ENCODE peak calls at places on chromosomes 7 and 10, in seven cellular contexts. M is naive thymus-derived CD4-positive, alpha-beta T cell; J is GM23248; T is body of pancreas; U is aorta; N is IMR-90; W is adrenal gland. A is an unnamed sample.

GRCh38 chr10:7471720-7472367 is 61.0 kb upstream of the SFMBT2 start:
- DNase-seq in M (no peak), J (no peak), T (no peak), U (no peak), N (no peak), W (no peak), A (no peak)

GRCh38 chr10:20616918-20617801 is 280.0 kb downstream of the NEBL start:
- DNase-seq in M (peak; percentile 12), J (no peak), T (no peak), U (no peak), N (no peak), W (no peak), A (no peak)

GRCh38 chr10:126041804-126042231 is 145.5 kb downstream of the FANK1 start:
- DNase-seq in M (peak; percentile 53), J (peak; percentile 59), T (peak; percentile 84), U (peak; percentile 96), N (peak; percentile 43), W (peak; percentile 90), A (peak; percentile 86)

GRCh38 chr7:37694208-37695080 is 10.9 kb downstream of the GPR141 start:
- DNase-seq in M (no peak), J (no peak), T (no peak), U (peak; percentile 52), N (no peak), W (no peak), A (no peak)

GRCh38 chr7:120564145-120564544 is 291.2 kb downstream of the KCND2 start:
- DNase-seq in M (no peak), J (no peak), T (no peak), U (no peak), N (no peak), W (no peak), A (no peak)

GRCh38 chr10:28393956-28394568 is 91.2 kb upstream of the MPP7 start:
- DNase-seq in M (peak; percentile 62), J (peak; percentile 68), T (peak; percentile 70), U (peak; percentile 69), N (peak; percentile 57), W (peak; percentile 72), A (peak; percentile 62)

GRCh38 chr10:114507449-114507848 is 103.1 kb upstream of the AFAP1L2 start:
- DNase-seq in M (no peak), J (no peak), T (peak; percentile 91), U (no peak), N (no peak), W (peak; percentile 46), A (peak; percentile 86)

GRCh38 chr10:111037868-111038267 is 39.0 kb upstream of the ADRA2A start:
- DNase-seq in M (no peak), J (peak; percentile 4), T (no peak), U (no peak), N (no peak), W (no peak), A (no peak)

GRCh38 chr7:105648561-105649401 is 67.5 kb upstream of the EFCAB10 start:
- DNase-seq in M (no peak), J (peak; percentile 35), T (peak; percentile 30), U (no peak), N (no peak), W (no peak), A (no peak)

GRCh38 chr7:108282427-108282996 is 152.4 kb upstream of the LAMB4 start:
- DNase-seq in M (no peak), J (no peak), T (no peak), U (no peak), N (no peak), W (no peak), A (no peak)

GRCh38 chr7:38306914-38307313 is 33.5 kb upstream of the TARP start:
- DNase-seq in M (peak; percentile 46), J (no peak), T (no peak), U (no peak), N (no peak), W (no peak), A (no peak)

GRCh38 chr7:155399577-155399976 is 58.4 kb upstream of the EN2 start:
- DNase-seq in M (no peak), J (no peak), T (no peak), U (no peak), N (no peak), W (no peak), A (no peak)

GRCh38 chr10:21049482-21049881 is 152.4 kb upstream of the NEBL start:
- DNase-seq in M (no peak), J (no peak), T (no peak), U (no peak), N (no peak), W (no peak), A (no peak)

GRCh38 chr10:117860823-117861222 is 185.9 kb downstream of the RAB11FIP2 start:
- DNase-seq in M (no peak), J (peak; percentile 47), T (no peak), U (no peak), N (peak; percentile 1), W (no peak), A (no peak)

GRCh38 chr10:62424026-62424425 is 49.9 kb downstream of the ZNF365 start:
- DNase-seq in M (no peak), J (no peak), T (no peak), U (no peak), N (no peak), W (no peak), A (no peak)

GRCh38 chr10:62422068-62422590 is 48.0 kb downstream of the ZNF365 start:
- DNase-seq in M (no peak), J (peak; percentile 93), T (no peak), U (no peak), N (peak; percentile 90), W (no peak), A (no peak)

GRCh38 chr10:62426086-62426485 is 51.9 kb downstream of the ZNF365 start:
- DNase-seq in M (no peak), J (peak; percentile 62), T (no peak), U (no peak), N (peak; percentile 60), W (no peak), A (no peak)

GRCh38 chr10:62430881-62431280 is 56.7 kb downstream of the ZNF365 start:
- DNase-seq in M (no peak), J (no peak), T (no peak), U (no peak), N (no peak), W (no peak), A (no peak)

DNA sequence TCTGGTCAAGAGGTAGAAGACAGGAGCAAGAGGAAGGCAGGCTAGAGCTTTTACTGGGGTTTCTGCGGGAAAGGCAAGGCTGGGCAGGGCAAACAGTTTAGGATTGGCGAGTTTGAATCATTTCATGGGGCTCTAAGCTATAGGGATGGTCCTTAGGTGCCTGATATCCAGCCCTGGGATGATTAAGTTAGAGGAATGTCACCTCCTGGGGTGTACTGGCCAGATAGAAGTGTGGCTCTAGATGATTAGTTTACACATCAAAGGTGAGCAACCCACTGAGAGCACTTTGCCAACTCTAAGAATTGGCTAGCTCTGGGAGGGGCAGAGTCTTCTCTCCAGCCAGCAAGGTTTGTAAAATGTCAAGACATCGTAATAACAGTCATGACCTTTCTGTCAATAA is 52.4 kb downstream of the ZNF365 start:
- DNase-seq in M (no peak), J (no peak), T (no peak), U (no peak), N (no peak), W (no peak), A (no peak)
- H3K4me1 ChIP-seq in M (no peaks in the 10 kb centered on the region), J (peaks cover 21% of the 10 kb centered on the region), T (no peaks in the 10 kb centered on the region), U (no peaks in the 10 kb centered on the region), N (no peaks in the 10 kb centered on the region), W (no peaks in the 10 kb centered on the region), A (peaks cover 2% of the 10 kb centered on the region)

GRCh38 chr7:140206963-140207362 is 30.2 kb upstream of the KDM7A start:
- DNase-seq in M (no peak), J (no peak), T (no peak), U (no peak), N (no peak), W (no peak), A (no peak)
- H3K4me1 ChIP-seq in M (peaks cover 27% of the 10 kb centered on the region), J (no peaks in the 10 kb centered on the region), T (no peaks in the 10 kb centered on the region), U (no peaks in the 10 kb centered on the region), N (no peaks in the 10 kb centered on the region), W (no peaks in the 10 kb centered on the region), A (no peaks in the 10 kb centered on the region)

DNA sequence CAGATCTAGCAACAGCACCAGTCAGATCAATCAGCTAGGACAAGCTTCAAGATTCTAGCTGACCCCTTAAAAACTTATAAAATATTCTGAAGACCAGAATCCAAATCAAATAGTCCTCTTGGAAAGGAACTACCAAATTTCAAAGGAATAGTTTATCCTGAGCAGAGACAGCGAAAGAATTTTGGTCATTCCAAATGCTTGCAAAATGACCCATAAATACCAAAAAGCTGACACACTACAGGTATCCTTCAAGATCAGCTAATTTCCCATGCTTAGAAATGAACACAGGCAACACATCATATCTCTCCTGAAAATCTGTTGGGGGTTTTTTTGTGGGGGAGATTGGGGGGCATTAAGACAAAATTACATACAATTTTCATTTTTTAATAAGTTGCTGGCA is 78.8 kb downstream of the PDSS1 start:
- DNase-seq in M (no peak), J (no peak), T (no peak), U (no peak), N (no peak), W (no peak), A (no peak)
- H3K4me1 ChIP-seq in M (peaks cover 23% of the 10 kb centered on the region), J (peaks cover 30% of the 10 kb centered on the region), T (peaks cover 7% of the 10 kb centered on the region), U (peaks cover 4% of the 10 kb centered on the region), N (peaks cover 3% of the 10 kb centered on the region), W (peaks cover 5% of the 10 kb centered on the region), A (peaks cover 8% of the 10 kb centered on the region)

GRCh38 chr7:151724250-151724915 is 152.5 kb downstream of the PRKAG2 start:
- DNase-seq in M (no peak), J (no peak), T (no peak), U (peak; percentile 32), N (no peak), W (no peak), A (no peak)
- H3K4me1 ChIP-seq in M (no peaks in the 10 kb centered on the region), J (peaks cover 13% of the 10 kb centered on the region), T (peaks cover 15% of the 10 kb centered on the region), U (peaks cover 4% of the 10 kb centered on the region), N (peaks cover 15% of the 10 kb centered on the region), W (no peaks in the 10 kb centered on the region), A (peaks cover 16% of the 10 kb centered on the region)

GRCh38 chr10:29636178-29636577 is 1.4 kb upstream of the SVIL start:
- DNase-seq in M (peak; percentile 7), J (peak; percentile 82), T (no peak), U (no peak), N (peak; percentile 68), W (no peak), A (no peak)
- H3K4me1 ChIP-seq in M (peaks cover 14% of the 10 kb centered on the region), J (peaks cover 44% of the 10 kb centered on the region), T (peaks cover 15% of the 10 kb centered on the region), U (no peaks in the 10 kb centered on the region), N (peaks cover 11% of the 10 kb centered on the region), W (peaks cover 12% of the 10 kb centered on the region), A (peaks cover 9% of the 10 kb centered on the region)

A was measured in lung.